ENCODE peak calls at places on chromosome 4, in nine cellular contexts. S is effector memory CD4-positive, alpha-beta T cell; D is brain microvascular endothelial cell; M is gastrocnemius medialis; J is colonic mucosa; K is tibial artery; E is neural progenitor cell; W is HFF-Myc; V is hepatocyte. A is an unnamed sample.

GRCh38 chr4:63607186-63607872 is 801.9 kb downstream of the TECRL start:
- DNase-seq in W (no peak), E (no peak), J (no peak), K (no peak), V (no peak), S (no peak), D (no peak), M (no peak), A (no peak)

GRCh38 chr4:113604955-113605354 is 156.6 kb downstream of the CAMK2D start:
- DNase-seq in W (no peak), K (no peak), S (no peak), E (no peak), D (peak), V (no peak), J (no peak), M (no peak), A (no peak)

GRCh38 chr4:124266706-124267105 is 445.8 kb downstream of the ANKRD50 start:
- DNase-seq in M (no peak), J (no peak), D (no peak), E (no peak), W (no peak), K (no peak), V (no peak), S (no peak), A (no peak)

GRCh38 chr4:53695540-53696463 is 104.5 kb upstream of the LNX1 start:
- DNase-seq in K (no peak), J (no peak), W (no peak), M (no peak), V (no peak), E (no peak), D (no peak), S (no peak), A (no peak)

GRCh38 chr4:123596805-123597204 is 200.2 kb downstream of the SPRY1 start:
- DNase-seq in S (no peak), M (no peak), W (no peak), J (no peak), D (no peak), E (no peak), V (no peak), K (no peak), A (no peak)

GRCh38 chr4:1210241-1210841 is 38.0 kb upstream of the SPON2 start:
- DNase-seq in W (no peak), V (no peak), D (no peak), M (no peak), J (no peak), K (peak), E (no peak), S (no peak), A (no peak)

GRCh38 chr4:109166586-109166985 is 135.9 kb downstream of the COL25A1 start:
- DNase-seq in E (no peak), M (no peak), W (no peak), V (no peak), J (no peak), S (no peak), K (no peak), D (no peak), A (no peak)

GRCh38 chr4:1478766-1479355 is 72.6 kb upstream of the NKX1-1 start:
- DNase-seq in J (no peak), E (no peak), D (no peak), V (no peak), W (no peak), K (no peak), M (no peak), S (no peak), A (no peak)

GRCh38 chr4:108619372-108620100 is 840 bp upstream of the RPL34 start:
- DNase-seq in M (no peak), E (no peak), D (no peak), K (no peak), V (no peak), J (no peak), W (no peak), S (peak), A (no peak)

GRCh38 chr4:52868138-52868537 is 6.0 kb downstream of the RASL11B start:
- DNase-seq in V (peak), K (peak), W (no peak), S (no peak), E (peak), M (no peak), J (no peak), D (no peak), A (peak)

GRCh38 chr4:137509855-137510282 is 22.4 kb downstream of the PCDH18 start:
- DNase-seq in J (no peak), E (no peak), M (no peak), S (no peak), K (no peak), W (no peak), V (no peak), D (peak), A (no peak)

GRCh38 chr4:65724973-65725372 is 54.7 kb upstream of the EPHA5 start:
- DNase-seq in D (no peak), W (no peak), E (no peak), V (no peak), S (no peak), J (no peak), K (no peak), M (no peak), A (peak)

GRCh38 chr4:147787204-147787603 is 55.3 kb downstream of the ARHGAP10 start:
- DNase-seq in M (no peak), S (no peak), W (no peak), K (peak), J (no peak), E (no peak), V (no peak), D (peak), A (no peak)

GRCh38 chr4:1575418-1576199 is 108.5 kb downstream of the FAM53A start:
- DNase-seq in M (no peak), S (no peak), D (no peak), J (no peak), V (no peak), E (no peak), W (no peak), K (no peak), A (peak)

GRCh38 chr4:5812506-5813229 is 80.2 kb downstream of the CRMP1 start:
- DNase-seq in M (no peak), E (peak), K (no peak), W (peak), J (peak), V (peak), D (peak), S (no peak), A (no peak)

GRCh38 chr4:72591547-72591946 is 22.5 kb upstream of the ADAMTS3 start:
- DNase-seq in M (no peak), S (no peak), K (no peak), D (no peak), V (no peak), J (no peak), W (no peak), E (no peak), A (no peak)

GRCh38 chr4:3344596-3344995 is 51.8 kb downstream of the RGS12 start:
- DNase-seq in K (no peak), J (no peak), M (no peak), E (no peak), W (no peak), V (no peak), D (no peak), S (no peak), A (no peak)

GRCh38 chr4:145055533-145056257 is 42.3 kb downstream of the ANAPC10 start:
- DNase-seq in M (no peak), V (no peak), K (no peak), E (no peak), D (no peak), W (no peak), S (no peak), J (no peak), A (no peak)

GRCh38 chr4:65865489-65865888 is 195.2 kb upstream of the EPHA5 start:
- DNase-seq in V (peak), M (no peak), E (peak), K (no peak), J (no peak), D (peak), S (no peak), W (no peak), A (no peak)

GRCh38 chr4:16227462-16227868 is 1.2 kb upstream of the TAPT1 start:
- DNase-seq in E (peak), J (peak), V (peak), W (no peak), M (peak), S (no peak), D (peak), K (peak), A (no peak)

GRCh38 chr4:108031427-108032083 is 41.9 kb downstream of the HADH start:
- DNase-seq in J (no peak), M (no peak), V (no peak), E (no peak), D (no peak), S (no peak), W (no peak), K (no peak), A (no peak)

GRCh38 chr4:188778880-188779279 is 639.6 kb downstream of the TRIML1 start:
- DNase-seq in J (no peak), K (no peak), D (peak), W (no peak), V (no peak), M (no peak), S (no peak), E (no peak), A (no peak)

GRCh38 chr4:99653921-99654890 is 3.4 kb downstream of the C4orf54 start:
- DNase-seq in W (no peak), S (no peak), E (no peak), D (no peak), J (no peak), K (no peak), M (no peak), V (no peak), A (no peak)

GRCh38 chr4:174604198-174604597 is 81.9 kb upstream of the HPGD start:
- DNase-seq in V (peak), K (no peak), W (peak), J (no peak), M (no peak), E (no peak), S (no peak), D (no peak), A (no peak)

GRCh38 chr4:101471201-101471600 is 123.9 kb upstream of the PPP3CA start:
- DNase-seq in E (no peak), J (no peak), M (no peak), W (no peak), S (no peak), D (no peak), V (no peak), K (no peak), A (no peak)

GRCh38 chr4:76016383-76016782 is 6.9 kb downstream of the CXCL10 start:
- DNase-seq in D (no peak), E (no peak), M (no peak), J (no peak), W (no peak), V (no peak), S (no peak), K (no peak), A (no peak)

GRCh38 chr4:84499065-84499982 is at the start of gene NKX6-1:
- DNase-seq in K (peak), V (peak), M (no peak), E (peak), S (no peak), J (peak), W (no peak), D (peak), A (no peak)

GRCh38 chr4:78379991-78380739 is 171.4 kb upstream of the ANXA3 start:
- DNase-seq in V (peak), K (no peak), E (no peak), W (peak), D (no peak), S (no peak), J (peak), M (no peak), A (no peak)

GRCh38 chr4:166228112-166228511 is 355.1 kb downstream of the TLL1 start:
- DNase-seq in J (no peak), V (no peak), K (no peak), E (no peak), D (no peak), M (no peak), S (no peak), W (no peak), A (no peak)

GRCh38 chr4:92304636-92305035 is 870 bp downstream of the GRID2 start:
- DNase-seq in E (peak), M (no peak), V (peak), D (no peak), J (no peak), S (no peak), W (no peak), K (no peak), A (no peak)

GRCh38 chr4:92305148-92305877 is 1.5 kb downstream of the GRID2 start:
- DNase-seq in K (no peak), E (peak), W (no peak), J (no peak), V (peak), D (peak), M (no peak), S (no peak), A (peak)

GRCh38 chr4:92307886-92308285 is 4.1 kb downstream of the GRID2 start:
- DNase-seq in V (no peak), D (no peak), W (no peak), E (peak), K (no peak), S (no peak), M (no peak), J (no peak), A (no peak)

GRCh38 chr4:92307156-92307555 is 3.4 kb downstream of the GRID2 start:
- DNase-seq in K (no peak), E (no peak), M (no peak), J (no peak), W (no peak), S (no peak), D (no peak), V (no peak), A (no peak)

GRCh38 chr4:92305878-92306520 is 2.2 kb downstream of the GRID2 start:
- DNase-seq in K (no peak), D (no peak), M (no peak), V (peak), J (no peak), E (peak), W (no peak), S (no peak), A (peak)
- H3K4me3 ChIP-seq in K (peak), D (peak), M (peak), V (peak), J (peak), E (peak), W (no peak), S (no peak), A (peak)

GRCh38 chr4:8593268-8594096 is 917 bp downstream of the CPZ start:
- DNase-seq in S (no peak), D (no peak), M (no peak), J (no peak), E (peak), K (no peak), W (no peak), V (no peak), A (peak)
- H3K4me3 ChIP-seq in S (no peak), D (peak), M (no peak), J (no peak), E (peak), K (no peak), W (peak), V (peak), A (peak)

GRCh38 chr4:58451707-58452106 is 1341.5 kb upstream of the IGFBP7 start:
- DNase-seq in E (no peak), S (no peak), K (no peak), J (no peak), V (no peak), D (no peak), M (no peak), W (no peak), A (no peak)

GRCh38 chr4:58456727-58457384 is 1346.7 kb upstream of the IGFBP7 start:
- DNase-seq in V (no peak), J (no peak), W (no peak), S (no peak), M (no peak), E (no peak), D (no peak), K (no peak), A (no peak)

DNA sequence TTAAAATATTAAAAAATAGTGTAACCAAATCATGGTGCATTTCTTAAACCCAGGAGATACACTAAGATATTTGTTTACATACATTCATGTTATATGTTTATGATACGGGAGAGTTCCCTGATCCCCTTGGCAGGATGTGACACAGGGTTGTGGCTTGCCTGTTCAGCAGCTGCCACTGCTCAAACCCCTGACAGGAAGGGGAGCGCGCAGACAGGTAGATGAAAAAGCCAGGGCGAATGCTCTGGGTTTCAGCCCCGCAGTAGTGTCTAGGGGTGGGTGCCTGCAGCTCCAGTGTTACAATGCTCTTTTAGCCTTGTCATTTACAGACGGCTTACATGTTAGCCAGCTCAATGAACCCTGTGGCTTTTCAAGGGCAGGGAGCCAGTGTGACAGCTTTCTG is 1343.8 kb upstream of the IGFBP7 start:
- DNase-seq in K (no peak), S (no peak), D (no peak), V (no peak), E (no peak), J (no peak), M (no peak), W (no peak), A (no peak)
- H3K4me3 ChIP-seq in K (no peak), S (no peak), D (no peak), V (no peak), E (no peak), J (no peak), M (no peak), W (no peak), A (no peak)

GRCh38 chr4:94169803-94170372 is 37.8 kb upstream of the SMARCAD1 start:
- DNase-seq in J (no peak), D (no peak), E (no peak), M (no peak), K (no peak), W (no peak), V (no peak), S (no peak), A (no peak)
- H3K4me3 ChIP-seq in J (no peak), D (no peak), E (no peak), M (no peak), K (no peak), W (no peak), V (no peak), S (no peak), A (no peak)

DNA sequence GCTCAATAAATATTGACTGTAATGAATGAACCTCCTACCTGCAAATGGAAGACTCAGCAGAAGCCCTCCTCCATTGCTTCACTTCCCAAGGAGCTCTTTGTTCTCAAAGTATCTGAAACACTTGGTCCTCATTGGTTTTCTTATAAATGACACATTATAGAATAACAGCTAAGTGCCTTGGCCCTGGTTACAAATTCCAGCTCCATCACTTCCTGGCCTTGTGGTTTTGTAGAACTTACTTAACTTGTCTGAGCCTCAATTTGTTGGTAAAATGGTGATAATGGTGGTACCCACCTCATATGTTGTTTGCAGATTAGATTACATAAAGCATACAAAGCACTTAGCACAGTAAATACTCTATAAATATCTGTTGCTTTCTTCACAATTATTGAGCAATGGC is 25.2 kb upstream of the SMIM20 start:
- DNase-seq in J (no peak), E (no peak), V (no peak), M (no peak), K (no peak), S (no peak), W (no peak), D (peak), A (no peak)
- H3K4me3 ChIP-seq in J (no peak), E (no peak), V (no peak), M (no peak), K (no peak), S (no peak), W (no peak), D (no peak), A (no peak)

GRCh38 chr4:70714061-70714468 is 7.7 kb upstream of the RUFY3 start:
- DNase-seq in W (no peak), V (peak), K (no peak), E (no peak), S (no peak), J (no peak), M (no peak), D (no peak), A (no peak)

GRCh38 chr4:70712604-70713452 is 8.9 kb upstream of the RUFY3 start:
- DNase-seq in D (no peak), M (no peak), E (no peak), W (no peak), S (no peak), V (no peak), K (no peak), J (no peak), A (no peak)

GRCh38 chr4:70714488-70714887 is 7.3 kb upstream of the RUFY3 start:
- DNase-seq in E (no peak), M (no peak), V (no peak), J (no peak), S (no peak), D (no peak), W (no peak), K (no peak), A (no peak)

GRCh38 chr4:70713453-70714026 is 8.2 kb upstream of the RUFY3 start:
- DNase-seq in D (no peak), S (no peak), K (no peak), W (no peak), M (no peak), V (no peak), J (no peak), E (no peak), A (no peak)

DNA sequence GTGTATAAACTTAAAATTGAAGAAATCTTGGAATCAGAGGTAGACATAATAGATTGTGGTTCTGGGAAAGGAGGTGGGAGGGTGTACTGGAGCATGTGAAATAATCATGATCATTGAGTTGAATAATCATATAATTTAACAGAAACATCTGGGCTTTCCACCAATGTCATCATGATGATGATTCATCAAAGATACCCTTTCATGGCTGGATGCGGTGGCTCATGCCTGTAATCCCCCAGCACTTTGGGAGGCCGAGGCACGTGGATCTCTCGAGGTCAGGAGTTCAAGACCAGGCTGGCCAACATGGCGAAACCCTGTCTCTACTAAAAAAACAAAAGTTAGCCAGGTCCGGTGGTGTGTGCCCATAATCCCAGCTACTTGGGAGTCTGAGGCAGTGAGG is 6.7 kb upstream of the RUFY3 start:
- DNase-seq in W (no peak), J (no peak), D (peak), K (no peak), M (no peak), S (no peak), V (no peak), E (no peak), A (no peak)
- H3K4me3 ChIP-seq in W (no peak), J (no peak), D (no peak), K (no peak), M (no peak), S (no peak), V (no peak), E (no peak), A (no peak)

DNA sequence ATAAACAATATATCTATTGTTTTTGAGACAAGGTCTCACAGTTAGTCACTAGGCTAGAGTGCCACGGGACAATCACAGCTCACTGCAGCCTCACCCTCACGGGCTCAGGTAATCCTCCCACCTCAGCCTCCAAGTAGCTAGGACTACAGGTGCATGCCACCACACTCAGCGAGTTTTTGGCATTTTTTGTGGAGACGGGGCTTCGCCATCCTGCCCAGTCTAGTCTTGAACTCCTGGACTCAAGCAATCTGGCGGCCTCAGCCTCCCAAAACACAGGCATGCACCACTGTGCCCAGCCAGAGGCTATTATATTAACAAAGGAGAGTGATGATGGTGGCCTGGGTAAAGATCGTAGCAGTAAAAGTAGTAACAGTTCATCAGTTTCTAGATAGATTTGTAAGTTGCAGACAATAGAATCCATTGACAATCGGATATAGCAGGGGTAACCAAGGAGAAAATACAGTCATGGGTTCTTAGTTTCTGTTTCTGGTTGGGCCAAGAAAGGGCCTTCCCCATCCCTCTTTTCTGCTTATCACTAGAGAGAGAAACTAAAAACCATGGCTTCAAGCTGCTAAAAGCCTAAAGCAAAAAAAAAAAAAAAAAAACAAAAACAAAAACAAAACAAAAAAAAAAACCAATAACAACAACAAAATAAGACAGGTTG is 60.6 kb downstream of the ANXA10 start:
- DNase-seq in E (no peak), V (no peak), M (no peak), D (no peak), J (no peak), W (no peak), S (no peak), K (no peak), A (no peak)
- H3K4me3 ChIP-seq in E (no peak), V (no peak), M (no peak), D (no peak), J (no peak), W (no peak), S (no peak), K (no peak), A (no peak)